ENCODE peak calls at places on chromosome 22, in five cellular contexts. W is M059J, U is neuronal stem cell, L is renal cortical epithelial cell, G is NCI-H460. E is an unnamed sample.

GRCh38 chr22:24230911-24231656 is 13.8 kb downstream of the GGT5 start:
- DNase-seq in G (no peak), L (no peak), U (no peak), W (no peak), E (no peak)

GRCh38 chr22:41780714-41781507 is 19.6 kb upstream of the CCDC134 start:
- DNase-seq in G (peak), U (no peak), L (no peak), W (peak), E (peak)

GRCh38 chr22:47122441-47123000 is 360.1 kb downstream of the TBC1D22A start:
- DNase-seq in U (no peak), G (no peak), W (no peak), L (no peak), E (no peak)

GRCh38 chr22:20244744-20245576 is 23.2 kb downstream of the RTN4R start:
- DNase-seq in W (no peak), G (no peak), U (no peak), L (no peak), E (no peak)

GRCh38 chr22:41048791-41049717 is 43.3 kb upstream of the EP300 start:
- DNase-seq in W (peak), G (no peak), U (peak), L (peak), E (peak)

GRCh38 chr22:45006873-45007246 is 2.9 kb downstream of the PHF21B start:
- DNase-seq in G (no peak), U (no peak), W (no peak), L (no peak), E (no peak)

GRCh38 chr22:26953380-26953807 is 296.0 kb downstream of the MIAT start:
- DNase-seq in G (no peak), U (no peak), W (no peak), L (no peak), E (no peak)

GRCh38 chr22:44437493-44438015 is 60.5 kb downstream of the RTL6 start:
- DNase-seq in W (peak), G (no peak), U (no peak), L (no peak), E (peak)

GRCh38 chr22:49307071-49307830 is 520.4 kb downstream of the BRD1 start:
- DNase-seq in U (no peak), G (no peak), L (no peak), W (no peak), E (no peak)

GRCh38 chr22:46028069-46028991 is 51.4 kb upstream of the WNT7B start:
- DNase-seq in L (no peak), G (no peak), W (no peak), U (no peak), E (no peak)

GRCh38 chr22:22812031-22812905 is 75.3 kb upstream of the IGLL5 start:
- DNase-seq in W (no peak), L (no peak), G (no peak), U (no peak), E (no peak)

GRCh38 chr22:33063611-33064010 is 5.4 kb upstream of the SYN3 start:
- DNase-seq in L (no peak), U (no peak), W (no peak), G (no peak), E (no peak)

GRCh38 chr22:50505776-50506610 is 1.5 kb downstream of the LMF2 start:
- DNase-seq in L (no peak), U (no peak), G (no peak), W (no peak), E (no peak)

GRCh38 chr22:37546436-37547248 is 13.6 kb upstream of the CDC42EP1 start:
- DNase-seq in U (no peak), L (peak), G (no peak), W (peak), E (peak)

GRCh38 chr22:25941365-25941960 is 199.5 kb downstream of the MYO18B start:
- DNase-seq in W (no peak), G (no peak), U (no peak), L (no peak), E (no peak)

GRCh38 chr22:38900677-38901076 is 28.7 kb upstream of the CBX6 start:
- DNase-seq in L (no peak), U (no peak), W (no peak), G (no peak), E (no peak)

GRCh38 chr22:27663812-27664211 is 137.7 kb downstream of the MN1 start:
- DNase-seq in W (peak), L (no peak), G (no peak), U (no peak), E (no peak)

GRCh38 chr22:48482771-48483170 is 1344.9 kb downstream of the BRD1 start:
- DNase-seq in U (no peak), G (no peak), W (no peak), L (no peak), E (no peak)

GRCh38 chr22:23218867-23219251 is 38.5 kb downstream of the BCR start:
- DNase-seq in U (no peak), W (peak), L (peak), G (no peak), E (peak)

GRCh38 chr22:44712962-44713361 is 11.0 kb downstream of the PRR5 start:
- DNase-seq in U (no peak), W (no peak), L (no peak), G (no peak), E (no peak)

GRCh38 chr22:23036684-23037428 is 33.5 kb upstream of the GNAZ start:
- DNase-seq in U (no peak), G (no peak), L (no peak), W (peak), E (peak)

GRCh38 chr22:41862530-41863266 is 29.8 kb downstream of the SREBF2 start:
- DNase-seq in G (no peak), U (no peak), W (no peak), L (no peak), E (peak)

GRCh38 chr22:49298834-49299750 is 528.6 kb downstream of the BRD1 start:
- DNase-seq in U (no peak), G (no peak), L (no peak), W (no peak), E (no peak)

GRCh38 chr22:40176921-40177737 is 596 bp upstream of the TNRC6B start:
- DNase-seq in G (peak), L (peak), U (no peak), W (peak), E (peak)

E was measured in AG10803.